ENCODE peak calls at places on chromosome 22, in eight cellular contexts. Y is foreskin fibroblast; X is GM13976; E is CD8-positive, alpha-beta T cell; L is heart right ventricle; N is cardiac muscle cell; R is H9; C is transverse colon. S is an unnamed sample.

GRCh38 chr22:32804036-32804435 is 2.5 kb downstream of the TIMP3 start:
- DNase-seq in Y (no peak), R (no peak), N (no peak), C (no peak), E (no peak), L (no peak), X (no peak), S (peak; percentile 72)

GRCh38 chr22:26922804-26923203 is 265.4 kb downstream of the MIAT start:
- DNase-seq in C (no peak), R (peak; percentile 75), N (peak; percentile 77), E (no peak), Y (no peak), L (no peak), X (no peak), S (no peak)

GRCh38 chr22:40027191-40028097 is 32.7 kb downstream of the FAM83F start:
- DNase-seq in X (peak; percentile 11), N (no peak), L (no peak), E (no peak), C (no peak), Y (no peak), R (no peak), S (no peak)

GRCh38 chr22:26550498-26551033 is 38.3 kb upstream of the TFIP11 start:
- DNase-seq in R (no peak), X (no peak), L (peak; percentile 67), Y (peak; percentile 82), E (no peak), N (no peak), C (no peak), S (peak; percentile 89)

GRCh38 chr22:21690401-21690801 is 24.6 kb downstream of the PPIL2 start:
- DNase-seq in X (peak; percentile 80), C (no peak), E (no peak), R (no peak), Y (no peak), L (no peak), N (no peak), S (no peak)

GRCh38 chr22:50010676-50011446 is 1.7 kb downstream of the IL17REL start:
- DNase-seq in L (no peak), R (peak; percentile 32), E (no peak), N (no peak), C (peak; percentile 9), Y (no peak), X (peak; percentile 89), S (no peak)

GRCh38 chr22:36828815-36829214 is 12.0 kb upstream of the PVALB start:
- DNase-seq in R (no peak), E (no peak), L (no peak), X (no peak), N (no peak), C (no peak), Y (no peak), S (no peak)

GRCh38 chr22:32909561-32910348 is 108.2 kb downstream of the TIMP3 start:
- DNase-seq in X (no peak), L (no peak), C (no peak), E (no peak), Y (no peak), R (no peak), N (no peak), S (no peak)

GRCh38 chr22:50525991-50526848 is 822 bp upstream of the SCO2 start:
- DNase-seq in L (peak; percentile 85), N (peak; percentile 82), C (peak; percentile 88), E (peak; percentile 76), Y (peak; percentile 61), X (peak; percentile 88), R (peak; percentile 73), S (peak; percentile 44)

GRCh38 chr22:24728790-24729637 is 45.5 kb downstream of the PIWIL3 start:
- DNase-seq in L (peak; percentile 70), R (no peak), N (peak; percentile 40), C (no peak), E (no peak), Y (peak; percentile 7), X (no peak), S (no peak)

GRCh38 chr22:25942989-25943411 is 201.0 kb downstream of the MYO18B start:
- DNase-seq in N (no peak), R (peak; percentile 68), C (no peak), Y (no peak), X (no peak), E (no peak), L (peak; percentile 63), S (no peak)

GRCh38 chr22:29396126-29396525 is 7.8 kb upstream of the AP1B1 start:
- DNase-seq in Y (no peak), R (peak; percentile 6), X (no peak), L (no peak), N (no peak), E (no peak), C (no peak), S (no peak)

GRCh38 chr22:44746836-44747519 is 5.4 kb upstream of the ARHGAP8 start:
- DNase-seq in C (peak; percentile 70), X (no peak), L (no peak), N (no peak), R (peak; percentile 34), Y (no peak), E (no peak), S (no peak)

GRCh38 chr22:17379939-17380710 is 10.9 kb downstream of the CECR2 start:
- DNase-seq in Y (no peak), C (no peak), N (peak; percentile 40), L (no peak), X (no peak), E (no peak), R (no peak), S (no peak)

GRCh38 chr22:32996276-32996675 is 61.9 kb downstream of the SYN3 start:
- DNase-seq in L (no peak), Y (no peak), E (no peak), N (no peak), R (no peak), X (no peak), C (no peak), S (no peak)

GRCh38 chr22:46537946-46538815 is 761 bp upstream of the CELSR1 start:
- DNase-seq in N (peak; percentile 72), X (no peak), Y (no peak), E (no peak), R (peak; percentile 61), L (no peak), C (no peak), S (peak; percentile 32)
- TF ChIP-seq CTCF in N (peak; percentile 14), X (no peak), Y (no peak), E (no peak), R (peak; percentile 45), L (peak; percentile 9), C (no peak), S (peak; percentile 59)

GRCh38 chr22:41367039-41367679 is 14.6 kb upstream of the TEF start:
- DNase-seq in C (peak; percentile 95), N (peak; percentile 70), L (peak; percentile 97), X (peak; percentile 59), Y (peak; percentile 96), E (no peak), R (peak; percentile 79), S (peak; percentile 82)
- TF ChIP-seq CTCF in C (peak; percentile 13), N (peak; percentile 60), L (peak; percentile 40), X (no peak), Y (peak; percentile 44), E (no peak), R (no peak), S (peak; percentile 36)

GRCh38 chr22:48607901-48608650 is 1219.6 kb downstream of the BRD1 start:
- DNase-seq in C (no peak), X (no peak), L (no peak), E (no peak), N (no peak), R (no peak), Y (no peak), S (no peak)
- TF ChIP-seq CTCF in C (no peak), X (no peak), L (no peak), E (no peak), N (no peak), R (no peak), Y (no peak), S (no peak)

DNA sequence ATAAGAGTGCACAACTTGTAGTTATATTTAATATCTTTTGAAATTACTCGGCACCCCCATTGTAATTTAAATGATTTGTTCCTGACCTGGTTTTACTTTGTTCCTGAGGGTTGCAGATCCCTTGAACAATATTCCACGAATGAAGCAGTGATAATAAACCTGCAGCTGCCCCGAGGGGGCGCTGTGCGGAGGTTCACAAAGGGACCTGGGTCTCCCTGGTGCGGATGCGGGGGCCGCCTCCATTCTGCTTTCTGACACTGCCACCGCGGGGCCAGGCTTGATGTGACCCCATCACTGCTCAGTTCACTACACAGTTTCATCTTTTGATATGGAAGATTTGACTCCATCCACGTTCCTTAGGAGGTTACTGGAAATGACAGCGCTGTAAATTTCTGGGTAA is 62.9 kb upstream of the PRODH start:
- DNase-seq in N (peak; percentile 13), E (no peak), Y (no peak), X (no peak), C (no peak), R (peak; percentile 77), L (no peak), S (no peak)
- TF ChIP-seq CTCF in N (peak; percentile 33), E (no peak), Y (no peak), X (no peak), C (no peak), R (peak; percentile 96), L (peak; percentile 12), S (peak; percentile 68)

DNA sequence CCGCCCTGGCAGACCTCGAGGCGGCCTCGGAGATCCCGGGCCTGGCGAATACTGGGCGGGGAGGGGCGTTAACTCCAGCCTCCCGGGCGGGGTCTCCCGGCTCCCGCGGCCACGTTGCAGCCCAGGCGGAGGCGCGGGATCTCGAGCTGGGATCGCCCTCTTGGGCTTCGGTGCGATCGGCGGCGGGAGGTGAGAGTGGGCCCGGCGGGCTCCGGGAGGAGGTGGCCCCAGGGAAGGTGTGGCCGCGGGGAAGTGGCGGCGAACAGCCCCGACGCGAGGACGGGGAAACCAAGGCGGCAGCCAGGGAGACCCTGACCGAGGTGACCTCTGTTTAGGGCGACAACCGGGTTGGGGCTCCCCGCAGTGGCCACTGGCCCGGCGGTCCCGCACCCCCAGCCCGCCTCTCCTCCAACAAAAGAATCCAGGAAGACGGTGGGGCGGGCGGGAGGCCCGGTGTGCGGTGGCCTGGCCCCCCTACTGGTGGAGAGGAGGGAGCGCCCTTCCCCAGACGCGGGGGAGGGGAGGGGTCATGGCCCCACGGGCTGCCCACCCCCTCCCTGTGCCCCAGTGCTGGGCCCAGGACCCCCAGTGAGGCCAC is at the start of gene PHETA2:
- DNase-seq in C (peak; percentile 63), R (peak; percentile 48), E (peak; percentile 30), Y (peak; percentile 31), X (peak; percentile 65), N (peak; percentile 14), L (no peak), S (no peak)
- TF ChIP-seq CTCF in C (peak; percentile 51), R (peak; percentile 54), E (no peak), Y (peak; percentile 32), X (peak; percentile 8), N (peak; percentile 42), L (peak; percentile 51), S (peak; percentile 77)

GRCh38 chr22:38298312-38299000 is 18.8 kb downstream of the CSNK1E start:
- DNase-seq in E (no peak), C (no peak), X (peak; percentile 72), L (no peak), R (peak; percentile 74), N (no peak), Y (no peak), S (peak; percentile 32)
- TF ChIP-seq CTCF in E (peak; percentile 57), C (peak; percentile 40), X (peak; percentile 47), L (peak; percentile 56), R (peak; percentile 79), N (peak; percentile 46), Y (peak; percentile 24), S (peak; percentile 76)

DNA sequence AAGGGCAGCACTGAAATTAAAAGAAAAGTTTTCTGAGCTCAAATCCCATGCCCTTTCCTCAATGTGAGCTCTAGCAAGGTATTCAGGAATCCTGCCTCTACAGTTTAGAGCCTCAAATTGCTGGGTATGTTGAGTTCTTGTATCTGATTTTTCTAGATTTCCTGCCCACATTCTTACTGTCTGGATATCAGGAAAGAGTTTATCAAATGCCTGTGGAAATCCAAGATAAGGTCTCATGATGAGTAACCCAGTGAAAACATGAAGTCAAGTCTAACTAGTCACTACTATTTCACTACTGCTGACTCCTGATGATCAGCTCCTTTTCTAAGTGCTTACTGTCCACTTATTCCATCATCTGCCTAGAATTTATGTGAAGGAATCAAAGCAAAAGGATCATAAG is 29.8 kb downstream of the LIMK2 start:
- DNase-seq in X (no peak), Y (peak; percentile 35), E (no peak), L (no peak), N (no peak), C (no peak), R (no peak), S (peak; percentile 76)
- TF ChIP-seq CTCF in X (no peak), Y (peak; percentile 7), E (no peak), L (no peak), N (peak; percentile 34), C (no peak), R (no peak), S (peak; percentile 51)